ENCODE peak calls at places on chromosomes 16 and 17, in nine cellular contexts. L, O, F, D, U, K, Z, A and V are unnamed samples.

GRCh38 chr16:72501739-72502653 is 330.0 kb upstream of the PMFBP1 start:
- DNase-seq in L (no peak), O (peak), F (peak), D (no peak), U (peak), K (no peak), Z (peak), A (peak), V (peak)

GRCh38 chr17:45871718-45872117 is 22.6 kb upstream of the MAPT start:
- DNase-seq in L (no peak), O (no peak), F (no peak), D (no peak), U (no peak), K (no peak), Z (no peak), A (no peak), V (no peak)

GRCh38 chr16:81337097-81337496 is 22.3 kb downstream of the GAN start:
- DNase-seq in L (no peak), O (no peak), F (no peak), D (no peak), U (no peak), K (no peak), Z (no peak), A (no peak), V (no peak)

GRCh38 chr17:12765544-12765943 is 23.8 kb upstream of the ARHGAP44 start:
- DNase-seq in L (no peak), O (no peak), F (no peak), D (no peak), U (no peak), K (no peak), Z (peak), A (no peak), V (no peak)

GRCh38 chr17:49450735-49451134 is 36.1 kb upstream of the PHB1 start:
- DNase-seq in L (no peak), O (no peak), F (no peak), D (no peak), U (no peak), K (no peak), Z (no peak), A (no peak), V (no peak)

GRCh38 chr17:15744885-15745284 is 12.8 kb downstream of the TBC1D26 start:
- DNase-seq in L (no peak), O (no peak), F (no peak), D (no peak), U (no peak), K (no peak), Z (no peak), A (no peak), V (no peak)

GRCh38 chr16:17938546-17938945 is 398.0 kb downstream of the NPIPA8 start:
- DNase-seq in L (no peak), O (no peak), F (no peak), D (no peak), U (no peak), K (no peak), Z (no peak), A (no peak), V (no peak)

GRCh38 chr16:88468289-88469129 is 15.4 kb downstream of the ZFPM1 start:
- DNase-seq in L (no peak), O (no peak), F (no peak), D (no peak), U (no peak), K (no peak), Z (no peak), A (no peak), V (no peak)

GRCh38 chr16:85577899-85578598 is 35.1 kb upstream of the GSE1 start:
- DNase-seq in L (no peak), O (no peak), F (no peak), D (no peak), U (no peak), K (no peak), Z (no peak), A (no peak), V (no peak)

GRCh38 chr16:29809850-29810698 is 1.9 kb upstream of the PRRT2 start:
- DNase-seq in L (no peak), O (no peak), F (no peak), D (no peak), U (no peak), K (peak), Z (no peak), A (no peak), V (no peak)

GRCh38 chr16:603221-603620 is 13.4 kb downstream of the RAB40C start:
- DNase-seq in L (no peak), O (no peak), F (no peak), D (no peak), U (no peak), K (no peak), Z (no peak), A (no peak), V (no peak)

GRCh38 chr17:30600830-30601494 is 123.8 kb downstream of the GOSR1 start:
- DNase-seq in L (no peak), O (no peak), F (peak), D (no peak), U (peak), K (no peak), Z (peak), A (peak), V (peak)

GRCh38 chr17:39167492-39167891 is 1.5 kb upstream of the ARL5C start:
- DNase-seq in L (no peak), O (peak), F (no peak), D (no peak), U (no peak), K (no peak), Z (peak), A (peak), V (no peak)

GRCh38 chr16:1042776-1043349 is 29.7 kb upstream of the SSTR5 start:
- DNase-seq in L (no peak), O (no peak), F (no peak), D (no peak), U (no peak), K (no peak), Z (no peak), A (peak), V (no peak)

GRCh38 chr16:54648575-54648974 is 282.1 kb upstream of the IRX5 start:
- DNase-seq in L (no peak), O (no peak), F (no peak), D (no peak), U (no peak), K (no peak), Z (no peak), A (no peak), V (no peak)

GRCh38 chr17:81008140-81008539 is 16.5 kb downstream of the CHMP6 start:
- DNase-seq in L (no peak), O (no peak), F (no peak), D (no peak), U (no peak), K (no peak), Z (peak), A (no peak), V (no peak)

GRCh38 chr16:56480776-56481467 is 29.6 kb downstream of the OGFOD1 start:
- DNase-seq in L (no peak), O (no peak), F (no peak), D (no peak), U (no peak), K (no peak), Z (no peak), A (no peak), V (no peak)